ENCODE peak calls at places on chromosomes 16 and 17, in six cellular contexts. Z, K, U, G, J and H are unnamed samples.
A peak's percentile ranks its signal among the peaks of the same experiment; 100 is the strongest.

GRCh38 chr17:82457790-82458129 is 781 bp upstream of the NARF start:
- DNase-seq in Z (no peak), K (no peak), U (no peak), G (no peak), J (no peak), H (no peak)

GRCh38 chr17:58330997-58331814 is 2.6 kb upstream of the TSPOAP1 start:
- DNase-seq in Z (no peak), K (no peak), U (no peak), G (no peak), J (no peak), H (peak; percentile 42)

GRCh38 chr17:78892520-78892919 is 10.5 kb downstream of the CEP295NL start:
- DNase-seq in Z (no peak), K (no peak), U (no peak), G (no peak), J (no peak), H (no peak)

GRCh38 chr16:11307639-11308492 is 26.7 kb upstream of the PRM1 start:
- DNase-seq in Z (no peak), K (no peak), U (no peak), G (no peak), J (no peak), H (no peak)

GRCh38 chr17:75079023-75079373 is 8.8 kb upstream of the SLC16A5 start:
- DNase-seq in Z (no peak), K (no peak), U (no peak), G (no peak), J (no peak), H (peak; percentile 57)

GRCh38 chr16:72042157-72042660 is 12.1 kb upstream of the HP start:
- DNase-seq in Z (no peak), K (no peak), U (no peak), G (no peak), J (no peak), H (no peak)

GRCh38 chr16:12901597-12902436 is at the start of gene SHISA9:
- DNase-seq in Z (no peak), K (no peak), U (peak; percentile 67), G (no peak), J (no peak), H (no peak)

GRCh38 chr17:57868007-57868774 is 18.3 kb upstream of the MRPS23 start:
- DNase-seq in Z (peak; percentile 41), K (peak; percentile 94), U (peak; percentile 56), G (peak; percentile 90), J (peak; percentile 58), H (peak; percentile 91)

GRCh38 chr17:33469911-33470310 is 176.8 kb upstream of the ASIC2 start:
- DNase-seq in Z (peak; percentile 71), K (peak; percentile 83), U (no peak), G (peak; percentile 97), J (no peak), H (no peak)

GRCh38 chr16:70809392-70810060 is 8.6 kb upstream of the VAC14 start:
- DNase-seq in Z (no peak), K (no peak), U (no peak), G (no peak), J (no peak), H (peak; percentile 17)

GRCh38 chr16:6898896-6899295 is 433.7 kb upstream of the RBFOX1 start:
- DNase-seq in Z (no peak), K (no peak), U (no peak), G (no peak), J (no peak), H (no peak)

GRCh38 chr17:17119533-17119932 is 77.3 kb downstream of the MPRIP start:
- DNase-seq in Z (no peak), K (peak; percentile 86), U (no peak), G (peak; percentile 33), J (no peak), H (no peak)

GRCh38 chr17:66518108-66518507 is 215.7 kb downstream of the PRKCA start:
- DNase-seq in Z (no peak), K (no peak), U (no peak), G (peak; percentile 22), J (no peak), H (no peak)

GRCh38 chr17:21538615-21539014 is 153.7 kb upstream of the KCNJ18 start:
- DNase-seq in Z (no peak), K (no peak), U (no peak), G (no peak), J (no peak), H (no peak)

GRCh38 chr17:67294451-67295199 is 49.6 kb upstream of the HELZ start:
- DNase-seq in Z (no peak), K (no peak), U (no peak), G (no peak), J (no peak), H (peak; percentile 54)

GRCh38 chr16:31427441-31428276 is 501 bp downstream of the COX6A2 start:
- DNase-seq in Z (peak; percentile 39), K (no peak), U (no peak), G (no peak), J (no peak), H (peak; percentile 45)

GRCh38 chr17:58183514-58183913 is 9.0 kb upstream of the EPX start:
- DNase-seq in Z (no peak), K (no peak), U (no peak), G (no peak), J (no peak), H (no peak)

GRCh38 chr17:59366773-59367656 is 35.6 kb downstream of the YPEL2 start:
- DNase-seq in Z (peak; percentile 39), K (peak; percentile 69), U (no peak), G (peak; percentile 83), J (no peak), H (no peak)

GRCh38 chr17:72175787-72176515 is 55.1 kb downstream of the SOX9 start:
- DNase-seq in Z (no peak), K (peak; percentile 55), U (no peak), G (no peak), J (no peak), H (no peak)

GRCh38 chr16:825298-826061 is 24.9 kb upstream of the GNG13 start:
- DNase-seq in Z (no peak), K (no peak), U (no peak), G (no peak), J (no peak), H (no peak)

GRCh38 chr17:36690190-36690589 is 88.8 kb downstream of the MRM1 start:
- DNase-seq in Z (no peak), K (no peak), U (no peak), G (no peak), J (no peak), H (no peak)

GRCh38 chr17:36687736-36688135 is 86.4 kb downstream of the MRM1 start:
- DNase-seq in Z (no peak), K (no peak), U (no peak), G (no peak), J (no peak), H (peak; percentile 71)

GRCh38 chr17:36686123-36686669 is 84.8 kb downstream of the MRM1 start:
- DNase-seq in Z (no peak), K (no peak), U (no peak), G (no peak), J (no peak), H (no peak)

GRCh38 chr17:36691606-36692005 is 90.2 kb downstream of the MRM1 start:
- DNase-seq in Z (no peak), K (no peak), U (no peak), G (no peak), J (no peak), H (no peak)

GRCh38 chr17:36689089-36689667 is 87.8 kb downstream of the MRM1 start:
- DNase-seq in Z (no peak), K (no peak), U (no peak), G (no peak), J (no peak), H (no peak)
- H3K14ac ChIP-seq in Z (no peak overlapping the region), K (no peak overlapping the region), U (no peak overlapping the region), G (no peak overlapping the region), J (no peak overlapping the region), H (no peak overlapping the region)

GRCh38 chr16:67227567-67227921 is 614 bp downstream of the TMEM208 start:
- DNase-seq in Z (no peak), K (no peak), U (no peak), G (no peak), J (no peak), H (no peak)
- H3K9me3 ChIP-seq in Z (peaks cover 1% of the 10 kb centered on the region), K (no peaks in the 10 kb centered on the region), U (no peaks in the 10 kb centered on the region), G (no peaks in the 10 kb centered on the region), J (no peaks in the 10 kb centered on the region), H (no peaks in the 10 kb centered on the region)

DNA sequence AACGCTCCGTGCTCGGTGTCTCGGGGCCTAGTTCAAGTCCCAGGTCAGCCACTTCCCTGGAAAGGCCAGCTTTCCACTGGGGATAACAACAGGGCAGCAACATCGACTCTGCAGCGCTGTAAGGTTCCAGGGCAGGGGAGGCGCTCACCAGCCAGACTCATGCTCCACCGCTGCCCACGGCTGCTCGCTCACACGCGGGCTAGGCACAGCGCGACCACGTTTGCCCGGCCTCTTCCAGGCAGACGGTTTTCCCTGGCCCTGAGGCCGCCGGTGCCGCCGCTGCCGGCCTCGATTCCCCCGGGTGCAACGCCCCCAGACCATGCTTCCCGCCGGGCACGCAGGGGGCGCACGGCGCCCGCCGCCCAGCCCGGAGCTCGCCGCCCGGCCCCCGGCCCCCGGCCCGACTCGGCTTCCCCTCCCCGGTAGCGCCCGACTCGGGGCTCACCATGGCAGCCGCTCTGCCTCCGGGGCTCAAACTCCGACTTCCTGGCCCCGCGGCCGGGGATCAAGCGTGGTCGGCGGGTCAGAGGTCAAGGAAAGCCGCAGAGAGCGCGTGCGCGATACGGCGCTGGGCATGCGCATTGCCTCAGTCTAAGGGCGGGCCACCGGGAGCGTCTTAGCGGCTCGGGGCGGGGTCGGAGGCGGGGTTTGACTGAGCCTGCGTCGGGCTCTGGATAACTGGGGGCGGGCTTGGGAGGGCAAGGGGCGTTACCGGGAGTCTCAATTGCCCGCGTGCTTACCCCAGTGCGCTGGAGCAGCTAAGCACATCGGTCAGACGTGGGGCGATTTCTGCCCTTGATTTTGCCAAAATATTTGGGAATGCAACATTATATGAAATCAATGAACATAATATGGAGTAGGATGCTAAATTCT is at the start of gene PAM16:
- DNase-seq in Z (peak; percentile 96), K (peak; percentile 91), U (peak; percentile 97), G (peak; percentile 93), J (peak; percentile 87), H (peak; percentile 98)
- H3K4ac ChIP-seq in Z (peak within 1 kb of the TSS; percentile 51), K (peak within 1 kb of the TSS; percentile 89), U (no peak within 1 kb of the TSS), G (no peak within 1 kb of the TSS), J (peak within 1 kb of the TSS; percentile 44), H (no peak within 1 kb of the TSS)

GRCh38 chr16:80029706-80030481 is 429.4 kb upstream of the MAF start:
- DNase-seq in Z (no peak), K (no peak), U (no peak), G (no peak), J (no peak), H (no peak)

GRCh38 chr16:80029381-80029630 is 428.8 kb upstream of the MAF start:
- DNase-seq in Z (no peak), K (no peak), U (no peak), G (no peak), J (no peak), H (no peak)

GRCh38 chr16:80027007-80027965 is 426.7 kb upstream of the MAF start:
- DNase-seq in Z (peak; percentile 99), K (peak; percentile 72), U (no peak), G (peak; percentile 95), J (peak; percentile 78), H (peak; percentile 84)

GRCh38 chr16:80024443-80024842 is 423.9 kb upstream of the MAF start:
- DNase-seq in Z (no peak), K (no peak), U (no peak), G (no peak), J (no peak), H (no peak)

GRCh38 chr16:80028581-80029380 is 428.2 kb upstream of the MAF start:
- DNase-seq in Z (no peak), K (no peak), U (peak; percentile 31), G (no peak), J (no peak), H (no peak)
- H3K14ac ChIP-seq in Z (no peak overlapping the region), K (no peak overlapping the region), U (no peak overlapping the region), G (no peak overlapping the region), J (no peak overlapping the region), H (no peak overlapping the region)

GRCh38 chr17:40760105-40761016 is 5.2 kb upstream of the KRT25 start:
- DNase-seq in Z (no peak), K (no peak), U (no peak), G (no peak), J (no peak), H (no peak)
- H3K9me3 ChIP-seq in Z (peaks cover 11% of the 10 kb centered on the region), K (peaks cover 10% of the 10 kb centered on the region), U (peaks cover 12% of the 10 kb centered on the region), G (peaks cover 76% of the 10 kb centered on the region), J (peaks cover 31% of the 10 kb centered on the region), H (peaks cover 4% of the 10 kb centered on the region)